ENCODE peak calls at places on chromosomes 13 and 19, in ten cellular contexts. O is PC-9; B is CD4-positive, alpha-beta memory T cell; V is tibial artery; F is vagina; E is bronchial epithelial cell; P is heart right ventricle; I is colonic mucosa; Z is tibial nerve; Y is cardiac fibroblast. S is an unnamed sample.

GRCh38 chr13:95643814-95644598 is 500 bp downstream of the DZIP1 start:
- DNase-seq in Z (no peak), V (peak), E (no peak), F (no peak), Y (peak), I (no peak), B (no peak), P (no peak), O (no peak), S (no peak)

GRCh38 chr19:50798116-50798942 is 8.1 kb downstream of the ACP4 start:
- DNase-seq in P (no peak), E (no peak), Z (no peak), Y (no peak), V (no peak), O (no peak), B (no peak), F (no peak), I (no peak), S (no peak)

GRCh38 chr19:47704656-47705055 is 8.6 kb upstream of the EHD2 start:
- DNase-seq in O (no peak), Y (no peak), F (no peak), P (no peak), E (peak), I (no peak), V (no peak), Z (no peak), B (no peak), S (no peak)

GRCh38 chr19:30255783-30256509 is 116.2 kb upstream of the ZNF536 start:
- DNase-seq in Y (no peak), F (no peak), O (no peak), E (no peak), P (no peak), V (no peak), I (no peak), B (no peak), Z (no peak), S (no peak)

GRCh38 chr13:32150239-32150638 is 118.7 kb downstream of the FRY start:
- DNase-seq in I (no peak), P (peak), B (no peak), O (no peak), V (peak), Y (peak), Z (no peak), F (no peak), E (no peak), S (no peak)

GRCh38 chr13:31394491-31394890 is 194.7 kb downstream of the B3GLCT start:
- DNase-seq in Y (no peak), E (no peak), B (no peak), P (no peak), V (no peak), I (no peak), Z (no peak), O (no peak), F (no peak), S (peak)

GRCh38 chr13:51612867-51613266 is 28.6 kb downstream of the WDFY2 start:
- DNase-seq in O (no peak), E (no peak), F (no peak), B (no peak), Y (no peak), I (no peak), V (no peak), Z (no peak), P (no peak), S (no peak)

GRCh38 chr19:12656899-12657571 is 9.5 kb downstream of the MAN2B1 start:
- DNase-seq in Y (no peak), V (no peak), I (no peak), F (no peak), B (no peak), P (no peak), E (no peak), O (no peak), Z (no peak), S (no peak)

GRCh38 chr19:13987101-13987890 is 18.8 kb downstream of the RFX1 start:
- DNase-seq in I (no peak), Y (no peak), P (peak), V (peak), B (no peak), E (no peak), F (no peak), O (no peak), Z (no peak), S (no peak)

GRCh38 chr19:55468054-55468393 is 3.5 kb upstream of the C19orf85 start:
- DNase-seq in V (no peak), Z (no peak), Y (no peak), O (no peak), I (no peak), B (no peak), E (no peak), F (no peak), P (no peak), S (no peak)

GRCh38 chr13:95087746-95088305 is 213.4 kb downstream of the ABCC4 start:
- DNase-seq in Y (peak), P (no peak), O (no peak), F (no peak), B (no peak), I (no peak), Z (no peak), V (no peak), E (peak), S (no peak)

GRCh38 chr13:44272692-44273091 is 100.9 kb upstream of the SERP2 start:
- DNase-seq in Y (peak), Z (no peak), V (no peak), I (no peak), F (no peak), E (no peak), B (no peak), O (no peak), P (no peak), S (no peak)

GRCh38 chr13:46124531-46124966 is 19.7 kb upstream of the CPB2 start:
- DNase-seq in F (no peak), O (no peak), E (no peak), V (no peak), Y (no peak), I (no peak), B (peak), P (no peak), Z (no peak), S (no peak)

GRCh38 chr19:7376151-7376852 is 27.6 kb downstream of the ARHGEF18 start:
- DNase-seq in O (peak), I (no peak), V (no peak), P (no peak), E (peak), Y (no peak), F (no peak), B (no peak), Z (no peak), S (no peak)

GRCh38 chr19:18696023-18696422 is 12.5 kb downstream of the CRTC1 start:
- DNase-seq in E (no peak), Z (no peak), O (no peak), B (no peak), P (no peak), F (no peak), I (no peak), Y (no peak), V (no peak), S (no peak)

GRCh38 chr13:36965767-36966166 is 33.4 kb downstream of the ALG5 start:
- DNase-seq in E (peak), Y (peak), O (peak), Z (no peak), F (no peak), I (no peak), B (no peak), P (no peak), V (no peak), S (no peak)

GRCh38 chr19:33499248-33499647 is 22.3 kb downstream of the PEPD start:
- DNase-seq in P (no peak), V (no peak), B (no peak), E (no peak), Y (no peak), F (no peak), I (no peak), O (no peak), Z (no peak), S (no peak)

GRCh38 chr19:50514346-50515167 is 844 bp upstream of the ASPDH start:
- DNase-seq in Y (no peak), Z (no peak), I (no peak), V (no peak), O (no peak), F (no peak), P (no peak), E (no peak), B (peak), S (peak)

GRCh38 chr13:110769097-110769496 is 55.6 kb downstream of the ING1 start:
- DNase-seq in B (no peak), V (no peak), F (no peak), I (no peak), Z (no peak), E (no peak), O (no peak), Y (no peak), P (no peak), S (no peak)

GRCh38 chr13:77616027-77616426 is 80.5 kb downstream of the SCEL start:
- DNase-seq in E (no peak), V (no peak), O (no peak), B (no peak), Z (no peak), F (no peak), I (no peak), P (no peak), Y (no peak), S (no peak)

GRCh38 chr19:11345122-11345752 is 831 bp downstream of the TMEM205 start:
- DNase-seq in B (no peak), F (no peak), O (peak), Z (no peak), P (no peak), Y (no peak), V (no peak), I (peak), E (peak), S (no peak)

GRCh38 chr19:10730932-10731331 is 13.1 kb downstream of the DNM2 start:
- DNase-seq in B (no peak), I (no peak), P (no peak), E (no peak), O (peak), F (no peak), Z (no peak), Y (no peak), V (no peak), S (no peak)

GRCh38 chr13:40506592-40507446 is 159.6 kb downstream of the FOXO1 start:
- DNase-seq in V (no peak), P (no peak), E (no peak), Z (no peak), F (no peak), B (no peak), I (no peak), O (no peak), Y (no peak), S (no peak)

GRCh38 chr13:31794452-31794851 is 55.1 kb downstream of the RXFP2 start:
- DNase-seq in Z (no peak), F (no peak), Y (peak), P (no peak), V (peak), B (no peak), O (no peak), I (no peak), E (no peak), S (no peak)

GRCh38 chr19:40633207-40633606 is 32.0 kb downstream of the LTBP4 start:
- DNase-seq in V (no peak), P (no peak), E (peak), O (no peak), I (no peak), Z (no peak), B (no peak), Y (no peak), F (no peak), S (no peak)

GRCh38 chr19:52270266-52270885 is 989 bp downstream of the ZNF766 start:
- DNase-seq in Z (no peak), O (no peak), Y (no peak), I (no peak), V (no peak), P (no peak), F (no peak), B (no peak), E (peak), S (no peak)

GRCh38 chr19:1872807-1873523 is 9.6 kb upstream of the KLF16 start:
- DNase-seq in I (no peak), P (no peak), Z (no peak), O (no peak), Y (no peak), E (no peak), F (no peak), B (no peak), V (no peak), S (no peak)

GRCh38 chr13:76043882-76044281 is 407.8 kb downstream of the LMO7 start:
- DNase-seq in E (peak), Z (no peak), V (no peak), B (no peak), I (no peak), O (no peak), Y (no peak), F (no peak), P (no peak), S (no peak)

GRCh38 chr13:99218126-99218525 is 17.5 kb downstream of the UBAC2 start:
- DNase-seq in O (no peak), F (no peak), V (no peak), I (no peak), Z (no peak), P (no peak), E (no peak), B (no peak), Y (no peak), S (no peak)

GRCh38 chr13:23965346-23965745 is 68.0 kb upstream of the C1QTNF9B start:
- DNase-seq in E (no peak), P (no peak), Y (peak), I (no peak), O (no peak), F (no peak), V (no peak), B (no peak), Z (no peak), S (no peak)

GRCh38 chr13:97749174-97749573 is 204.3 kb upstream of the IPO5 start:
- DNase-seq in P (no peak), Z (no peak), E (peak), F (no peak), V (no peak), O (peak), B (no peak), Y (no peak), I (no peak), S (no peak)

GRCh38 chr19:6271251-6271650 is 8.5 kb downstream of the MLLT1 start:
- DNase-seq in I (no peak), Z (no peak), O (no peak), P (no peak), B (no peak), Y (peak), F (no peak), V (no peak), E (no peak), S (no peak)

GRCh38 chr13:113927661-113928581 is 46.0 kb downstream of the C13orf46 start:
- DNase-seq in F (no peak), V (peak), P (peak), Y (peak), Z (peak), I (no peak), B (no peak), O (peak), E (no peak), S (no peak)

GRCh38 chr13:49063526-49063925 is 87.8 kb downstream of the FNDC3A start:
- DNase-seq in V (no peak), P (no peak), O (peak), Z (no peak), B (no peak), E (peak), I (no peak), Y (peak), F (no peak), S (no peak)

GRCh38 chr13:113822266-113822665 is 41.6 kb downstream of the GAS6 start:
- DNase-seq in P (no peak), E (no peak), B (no peak), O (no peak), V (no peak), F (no peak), Y (no peak), I (no peak), Z (no peak), S (no peak)

GRCh38 chr19:46963093-46963734 is 56.4 kb upstream of the NPAS1 start:
- DNase-seq in B (no peak), F (no peak), Y (peak), V (no peak), O (no peak), Z (no peak), I (no peak), P (no peak), E (no peak), S (no peak)

GRCh38 chr13:45255253-45255987 is 54.6 kb upstream of the KCTD4 start:
- DNase-seq in O (no peak), F (no peak), I (no peak), P (no peak), E (no peak), Y (no peak), Z (no peak), V (no peak), B (no peak), S (no peak)

DNA sequence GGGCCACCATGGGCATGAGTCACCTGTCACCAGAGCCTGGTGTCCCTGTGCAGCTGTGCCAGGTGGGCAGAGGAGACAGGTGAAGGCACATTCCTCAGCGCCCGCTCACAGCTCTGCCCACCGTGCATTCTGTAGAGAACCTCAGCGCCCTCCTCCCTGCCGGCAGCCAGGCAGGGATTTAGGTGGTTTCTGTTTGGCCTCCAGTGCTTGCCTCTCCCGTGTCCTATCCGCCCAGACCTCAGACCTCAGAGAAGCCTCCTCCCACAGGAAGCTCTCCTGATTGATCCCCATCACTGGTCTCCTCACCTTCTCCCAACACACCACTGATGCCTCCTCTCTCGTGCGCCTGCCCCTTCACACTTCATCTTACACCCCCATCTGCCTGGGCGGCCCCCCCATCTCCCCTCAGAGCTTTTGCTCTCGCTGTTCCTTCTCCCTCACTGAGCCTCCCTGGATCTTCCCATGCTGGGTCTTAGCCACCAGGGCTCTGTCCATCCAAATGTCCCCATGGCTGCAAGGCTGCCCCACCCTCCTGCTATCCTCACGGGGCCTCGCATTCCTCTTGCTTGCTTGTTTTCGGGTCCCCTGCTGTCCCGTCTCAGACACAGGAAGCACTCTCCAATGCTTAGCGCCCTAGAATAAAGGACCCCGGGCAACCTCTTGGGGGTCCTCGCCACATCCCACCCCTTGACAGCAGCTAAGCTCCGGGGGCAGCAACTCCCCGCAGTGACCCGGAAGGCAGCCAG is 23.9 kb downstream of the SH3GL1 start:
- DNase-seq in V (no peak), I (no peak), Y (no peak), E (no peak), B (no peak), O (peak), P (no peak), Z (no peak), F (no peak), S (no peak)
- H3K4me3 ChIP-seq in V (no peak), I (no peak), Y (no peak), E (no peak), B (no peak), O (peak), P (no peak), Z (no peak), F (no peak), S (no peak)

GRCh38 chr13:106472621-106473020 is 62.8 kb downstream of the EFNB2 start:
- DNase-seq in Z (no peak), F (no peak), I (no peak), B (no peak), Y (no peak), E (peak), V (no peak), P (no peak), O (no peak), S (no peak)

GRCh38 chr13:106473174-106473573 is 62.3 kb downstream of the EFNB2 start:
- DNase-seq in O (peak), Z (no peak), I (no peak), F (no peak), E (no peak), V (no peak), Y (no peak), B (no peak), P (peak), S (no peak)

GRCh38 chr13:106474906-106475305 is 60.6 kb downstream of the EFNB2 start:
- DNase-seq in P (no peak), V (no peak), Y (no peak), B (no peak), I (no peak), E (no peak), Z (no peak), F (no peak), O (no peak), S (no peak)

GRCh38 chr13:106468948-106469590 is 66.4 kb downstream of the EFNB2 start:
- DNase-seq in E (no peak), I (no peak), O (no peak), V (no peak), Y (no peak), B (no peak), P (no peak), Z (no peak), F (no peak), S (no peak)

DNA sequence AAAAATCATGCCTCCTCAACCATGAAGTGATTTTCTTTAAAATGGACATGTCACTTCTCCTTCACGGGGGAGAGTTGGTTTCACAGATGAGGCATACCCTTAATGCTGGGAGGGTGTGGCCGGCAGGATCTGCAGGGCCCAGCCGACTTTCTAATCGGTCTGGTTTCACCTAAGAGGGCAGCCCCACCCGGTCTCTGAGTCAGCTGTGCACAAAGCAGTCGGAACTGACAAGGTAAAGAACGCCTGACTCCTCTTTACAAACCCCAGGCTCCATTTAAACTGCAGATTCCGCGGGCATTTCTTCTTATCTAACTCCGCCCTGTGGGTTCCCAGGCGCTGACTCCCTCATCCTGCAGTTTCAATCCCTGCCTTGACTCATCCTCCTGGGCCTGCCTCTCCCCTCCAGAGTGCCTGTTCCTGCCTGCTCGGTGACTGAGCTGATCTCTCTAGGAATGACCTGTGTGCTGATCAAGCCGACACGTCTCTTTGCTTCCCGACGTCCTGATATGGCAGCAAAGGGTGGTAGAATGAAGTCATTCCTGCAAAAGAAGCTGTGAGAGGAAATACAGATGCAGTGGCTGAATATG is 63.4 kb downstream of the EFNB2 start:
- DNase-seq in P (peak), B (no peak), E (peak), V (peak), F (no peak), Z (no peak), O (peak), Y (peak), I (peak), S (no peak)
- H3K4me3 ChIP-seq in P (peak), B (no peak), E (no peak), V (peak), F (no peak), Z (no peak), O (peak), Y (peak), I (no peak), S (no peak)

DNA sequence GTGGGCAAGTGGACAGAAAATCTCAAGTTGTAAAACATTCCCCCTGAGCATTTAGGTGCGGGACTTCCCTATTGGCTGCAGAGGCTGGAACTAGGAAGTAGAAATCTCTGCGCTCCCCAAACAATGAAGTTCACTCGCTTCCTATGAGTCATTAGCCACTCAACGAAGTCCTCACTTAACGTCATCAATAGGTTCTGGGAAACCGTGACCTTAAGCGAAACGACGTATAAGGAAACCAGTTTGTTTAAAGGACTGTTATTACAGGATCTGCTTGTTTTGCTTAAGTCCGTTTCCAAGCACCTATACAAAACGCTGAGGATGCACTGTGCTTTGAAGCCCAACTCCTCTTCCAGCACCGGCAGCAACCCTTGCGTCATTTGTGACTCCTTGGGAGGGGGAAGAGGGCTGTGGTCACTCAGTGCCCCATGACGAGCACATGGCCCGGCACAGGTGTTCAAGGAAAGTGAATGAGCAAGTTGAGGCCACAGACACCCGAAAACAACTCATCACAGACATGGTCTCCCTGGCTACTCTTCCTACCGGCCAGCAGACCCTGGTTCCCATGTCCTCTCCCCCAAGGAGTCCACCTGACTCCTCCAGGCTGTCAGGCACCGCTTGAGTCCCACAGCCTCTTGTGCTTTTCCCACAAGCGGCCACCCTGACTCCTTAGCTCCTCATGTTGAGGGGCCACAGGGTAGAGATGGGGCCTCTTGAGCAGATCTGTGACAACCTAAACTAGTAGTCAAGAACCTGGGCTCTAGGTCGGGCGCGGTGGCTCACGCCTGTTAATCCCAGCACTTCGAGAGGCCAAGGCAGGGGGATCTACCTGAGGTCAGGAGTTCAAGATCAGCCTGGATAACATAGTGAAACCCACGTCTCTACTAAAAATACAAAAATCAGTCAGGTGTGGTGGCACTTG is 4.8 kb downstream of the RPS16 start:
- DNase-seq in P (peak), E (peak), Z (no peak), I (peak), V (peak), F (no peak), Y (peak), O (peak), B (peak), S (no peak)
- H3K4me3 ChIP-seq in P (peak), E (no peak), Z (no peak), I (no peak), V (no peak), F (no peak), Y (peak), O (peak), B (no peak), S (no peak)

GRCh38 chr13:102401755-102402154 is at the start of gene FGF14:
- DNase-seq in F (no peak), O (no peak), Y (no peak), P (no peak), Z (no peak), B (no peak), E (no peak), I (no peak), V (no peak), S (no peak)
- H3K4me3 ChIP-seq in F (peak), O (no peak), Y (no peak), P (peak), Z (peak), B (no peak), E (no peak), I (peak), V (peak), S (peak)